ENCODE peak calls at places on chromosomes 13 and 19, in five cellular contexts. M, H, Z, F and I are unnamed samples.

GRCh38 chr13:108083056-108083455 is 132.3 kb downstream of the LIG4 start:
- DNase-seq in F (no peak), M (no peak), H (no peak), Z (no peak), I (no peak)

GRCh38 chr13:22561581-22561980 is 619.2 kb upstream of the SGCG start:
- DNase-seq in M (no peak), Z (no peak), H (no peak), F (no peak), I (no peak)

GRCh38 chr13:46389985-46390384 is 2.9 kb upstream of the RUBCNL start:
- DNase-seq in Z (no peak), H (peak; percentile 65), M (no peak), F (peak; percentile 79), I (no peak)

GRCh38 chr13:27667946-27668345 is 46.3 kb downstream of the POLR1D start:
- DNase-seq in Z (peak; percentile 34), F (no peak), H (no peak), M (no peak), I (no peak)

GRCh38 chr13:80604094-80604493 is 263.2 kb upstream of the SPRY2 start:
- DNase-seq in F (no peak), H (no peak), Z (no peak), M (no peak), I (no peak)

GRCh38 chr13:52652980-52653303 is 306 bp downstream of the SUGT1 start:
- DNase-seq in H (no peak), F (no peak), M (peak; percentile 83), Z (no peak), I (no peak)

GRCh38 chr13:59722580-59722900 is 441.2 kb downstream of the DIAPH3 start:
- DNase-seq in M (no peak), H (peak; percentile 5), F (no peak), Z (no peak), I (no peak)

GRCh38 chr19:51439021-51439465 is 19.2 kb downstream of the SIGLEC8 start:
- DNase-seq in Z (no peak), F (peak; percentile 60), H (peak; percentile 49), M (no peak), I (no peak)

GRCh38 chr13:71866173-71867091 is 572 bp downstream of the DACH1 start:
- DNase-seq in Z (peak; percentile 19), F (peak; percentile 53), H (peak; percentile 50), M (peak; percentile 80), I (no peak)

GRCh38 chr13:24679686-24680085 is 522 bp upstream of the ATP12A start:
- DNase-seq in M (no peak), Z (no peak), H (no peak), F (peak; percentile 13), I (no peak)